ENCODE peak calls at places on chromosomes 6 and 20, in four cellular contexts. V, L, M and Q are unnamed samples.

GRCh38 chr6:41577865-41578713 is 31.9 kb downstream of the FOXP4 start:
- DNase-seq in V (no peak), L (no peak), M (no peak), Q (peak)

GRCh38 chr20:49391404-49392245 is 90.8 kb downstream of the KCNB1 start:
- DNase-seq in V (no peak), L (no peak), M (no peak), Q (no peak)

GRCh38 chr6:158654960-158655485 is 5.2 kb downstream of the SYTL3 start:
- DNase-seq in V (no peak), L (no peak), M (no peak), Q (no peak)

GRCh38 chr6:38262041-38262440 is 377.7 kb downstream of the BTBD9 start:
- DNase-seq in V (no peak), L (no peak), M (no peak), Q (no peak)

GRCh38 chr20:31569163-31570020 is 35.7 kb upstream of the ID1 start:
- DNase-seq in V (peak), L (peak), M (peak), Q (peak)

GRCh38 chr20:33629979-33630378 is 32.1 kb upstream of the C20orf144 start:
- DNase-seq in V (no peak), L (no peak), M (no peak), Q (no peak)

GRCh38 chr6:134123666-134124208 is 71.3 kb upstream of the SLC2A12 start:
- DNase-seq in V (no peak), L (peak), M (no peak), Q (no peak)

GRCh38 chr6:14129572-14129971 is 12.0 kb downstream of the CD83 start:
- DNase-seq in V (no peak), L (peak), M (peak), Q (peak)

GRCh38 chr6:9204171-9204570 is 768.8 kb upstream of the SLC35B3 start:
- DNase-seq in V (no peak), L (no peak), M (no peak), Q (no peak)

GRCh38 chr6:122789078-122789861 is at the start of gene SMPDL3A:
- DNase-seq in V (peak), L (peak), M (peak), Q (peak)

GRCh38 chr6:24935753-24936152 is at the start of gene RIPOR2:
- DNase-seq in V (no peak), L (no peak), M (peak), Q (peak)

GRCh38 chr6:146110990-146111389 is 82.1 kb downstream of the GRM1 start:
- DNase-seq in V (no peak), L (no peak), M (no peak), Q (no peak)

GRCh38 chr6:144928847-144929246 is 643.7 kb downstream of the UTRN start:
- DNase-seq in V (no peak), L (no peak), M (no peak), Q (no peak)

GRCh38 chr20:22716824-22717351 is 132.5 kb upstream of the FOXA2 start:
- DNase-seq in V (no peak), L (no peak), M (no peak), Q (peak)

GRCh38 chr6:7895125-7895423 is 15.5 kb downstream of the TXNDC5 start:
- DNase-seq in V (no peak), L (no peak), M (no peak), Q (no peak)